ENCODE peak calls at places on chromosomes 12 and 14, in four cellular contexts. A is GM06990, X is small intestine, D is HuH-7.5. Y is an unnamed sample.
A peak's percentile ranks its signal among the peaks of the same experiment; 100 is the strongest.

GRCh38 chr12:30425445-30425844 is 270.2 kb downstream of the IPO8 start:
- DNase-seq in A (no peak), X (no peak), D (no peak), Y (no peak)

GRCh38 chr14:89171168-89171567 is 245.9 kb downstream of the FOXN3 start:
- DNase-seq in A (no peak), X (no peak), D (no peak), Y (no peak)

GRCh38 chr14:24690492-24690891 is 56.5 kb upstream of the GZMB start:
- DNase-seq in A (no peak), X (no peak), D (no peak), Y (no peak)

GRCh38 chr12:422526-422925 is 21.1 kb downstream of the CCDC77 start:
- DNase-seq in A (no peak), X (no peak), D (no peak), Y (no peak)

GRCh38 chr12:106205208-106206069 is 42.4 kb downstream of the CKAP4 start:
- DNase-seq in A (no peak), X (peak; percentile 15), D (no peak), Y (no peak)

GRCh38 chr12:123120452-123121166 is 30.3 kb downstream of the PITPNM2 start:
- DNase-seq in A (no peak), X (no peak), D (no peak), Y (no peak)

GRCh38 chr14:104883681-104884361 is 18.8 kb downstream of the CEP170B start:
- DNase-seq in A (peak; percentile 9), X (no peak), D (no peak), Y (no peak)

GRCh38 chr12:109387425-109388166 is 39.9 kb downstream of the MYO1H start:
- DNase-seq in A (no peak), X (peak; percentile 30), D (peak; percentile 27), Y (peak; percentile 49)

GRCh38 chr12:90619943-90620342 is 335.0 kb downstream of the CCER1 start:
- DNase-seq in A (no peak), X (no peak), D (no peak), Y (no peak)

GRCh38 chr12:31518680-31519227 is 72.2 kb downstream of the DENND5B start:
- DNase-seq in A (no peak), X (no peak), D (no peak), Y (peak; percentile 99)

GRCh38 chr14:69992564-69992963 is 113.3 kb downstream of the SMOC1 start:
- DNase-seq in A (no peak), X (no peak), D (no peak), Y (no peak)

GRCh38 chr12:120901818-120902217 is 2.3 kb downstream of the SPPL3 start:
- DNase-seq in A (no peak), X (peak; percentile 16), D (no peak), Y (no peak)

GRCh38 chr12:46677749-46678148 is 148.0 kb downstream of the SLC38A4 start:
- DNase-seq in A (no peak), X (no peak), D (peak; percentile 25), Y (peak; percentile 33)

GRCh38 chr14:54606631-54607133 is 39.8 kb downstream of the SAMD4A start:
- DNase-seq in A (no peak), X (no peak), D (no peak), Y (peak; percentile 79)

GRCh38 chr12:9606736-9607372 is 862 bp downstream of the KLRB1 start:
- DNase-seq in A (no peak), X (no peak), D (no peak), Y (no peak)

GRCh38 chr14:68548194-68549056 is 244.4 kb downstream of the ZFP36L1 start:
- DNase-seq in A (no peak), X (no peak), D (no peak), Y (peak; percentile 92)

GRCh38 chr14:68417007-68417659 is 375.7 kb downstream of the ZFP36L1 start:
- DNase-seq in A (no peak), X (no peak), D (no peak), Y (peak; percentile 44)

GRCh38 chr12:6507102-6507998 is 13.4 kb downstream of the NCAPD2 start:
- DNase-seq in A (no peak), X (no peak), D (no peak), Y (no peak)

GRCh38 chr12:48668996-48669395 is 13.0 kb downstream of the KANSL2 start:
- DNase-seq in A (no peak), X (no peak), D (no peak), Y (no peak)

GRCh38 chr12:66066071-66066928 is 64.2 kb downstream of the LLPH start:
- DNase-seq in A (no peak), X (no peak), D (no peak), Y (peak; percentile 90)

Y was measured in renal cortical epithelial cell.